ENCODE peak calls at places on chromosomes 5 and 9, in four cellular contexts. D is HepG2, A is K562, J is A549. B is an unnamed sample.
A peak's percentile ranks its signal among the peaks of the same experiment; 100 is the strongest.

GRCh38 chr9:16013826-16014225 is 461.0 kb downstream of the CCDC171 start:
- DNase-seq in J (no peak), D (no peak), A (no peak), B (no peak)

GRCh38 chr5:164747371-164747770 is 1242.0 kb downstream of the MAT2B start:
- DNase-seq in A (no peak), D (no peak), J (no peak), B (no peak)

GRCh38 chr9:129399301-129399990 is 221.4 kb upstream of the IER5L start:
- DNase-seq in D (no peak), J (no peak), A (no peak), B (no peak)

GRCh38 chr5:130532786-130533185 is 628.5 kb downstream of the CHSY3 start:
- DNase-seq in J (no peak), D (no peak), A (no peak), B (no peak)

GRCh38 chr5:15993334-15993733 is 186.3 kb downstream of the MARCHF11 start:
- DNase-seq in D (no peak), J (no peak), A (no peak), B (no peak)

GRCh38 chr5:109304323-109304722 is 105.5 kb downstream of the PJA2 start:
- DNase-seq in A (no peak), J (no peak), D (no peak), B (no peak)

GRCh38 chr9:118305371-118305770 is 601.2 kb downstream of the TLR4 start:
- DNase-seq in A (no peak), D (no peak), J (no peak), B (no peak)

GRCh38 chr5:67879619-67880357 is 335.8 kb upstream of the PIK3R1 start:
- DNase-seq in A (no peak), J (no peak), D (peak; percentile 3), B (no peak)

GRCh38 chr5:88675758-88676636 is 207.0 kb downstream of the MEF2C start:
- DNase-seq in A (no peak), J (peak; percentile 50), D (no peak), B (peak; percentile 83)

GRCh38 chr9:93945400-93946337 is 9.5 kb downstream of the BARX1 start:
- DNase-seq in D (no peak), A (no peak), J (no peak), B (no peak)

DNA sequence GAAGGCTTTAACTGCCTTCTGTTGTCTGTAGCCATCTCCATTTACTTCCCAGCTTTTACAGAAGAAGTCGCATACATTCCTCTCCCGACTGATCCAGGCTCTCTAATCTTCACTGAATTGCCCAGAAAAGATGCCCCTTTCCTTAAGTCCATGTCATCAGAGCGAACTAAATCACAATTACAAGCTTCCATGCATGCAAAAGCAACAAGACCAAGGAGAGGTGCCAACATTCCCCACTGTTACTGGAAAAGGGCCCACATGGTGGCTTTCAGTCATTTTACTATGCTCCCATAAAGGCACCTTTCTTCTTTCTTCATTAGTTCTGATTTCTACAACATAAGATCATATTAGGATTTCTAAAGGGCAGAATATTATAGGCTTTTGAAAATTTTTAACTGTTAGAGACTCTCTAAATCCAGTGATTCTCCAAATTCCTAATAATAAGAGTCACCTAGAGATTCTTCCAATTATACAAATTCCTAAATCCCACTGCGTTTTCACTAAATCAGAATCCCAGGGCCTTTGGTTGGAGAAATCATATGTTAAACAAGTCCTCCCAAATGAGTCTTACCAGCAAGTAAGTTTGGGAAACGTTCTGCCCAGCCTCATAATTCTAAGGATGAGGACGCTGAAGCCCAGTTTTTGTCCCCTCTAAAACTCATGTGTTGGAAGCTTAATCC is 17.0 kb upstream of the ZFR start:
- DNase-seq in D (no peak), J (no peak), A (no peak), B (no peak)
- TF ChIP-seq NR3C1 in D (no peak), J (no peak), A (no peak), B (no peak)

DNA sequence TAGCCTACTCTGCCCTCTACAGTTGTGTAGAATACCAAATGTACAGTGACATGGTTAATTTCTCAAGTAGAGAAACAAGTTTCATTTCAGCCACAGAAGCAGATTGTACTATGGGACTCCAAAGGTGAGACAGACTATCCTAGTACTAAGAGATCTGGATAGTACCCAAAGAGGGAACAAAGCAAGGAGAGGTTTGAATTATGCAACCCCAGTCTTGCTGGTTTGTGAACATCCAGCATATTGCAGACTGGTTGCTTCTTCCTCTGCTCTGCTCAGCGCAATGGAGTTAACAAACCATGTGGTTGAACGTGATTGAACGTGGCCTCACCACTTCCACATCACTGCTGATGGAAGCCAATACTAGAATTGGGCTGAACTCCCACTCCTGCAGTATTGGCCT is 43.3 kb upstream of the ALDOB start:
- DNase-seq in A (no peak), D (no peak), J (no peak), B (no peak)
- TF ChIP-seq NR3C1 in A (no peak), D (no peak), J (no peak), B (no peak)

DNA sequence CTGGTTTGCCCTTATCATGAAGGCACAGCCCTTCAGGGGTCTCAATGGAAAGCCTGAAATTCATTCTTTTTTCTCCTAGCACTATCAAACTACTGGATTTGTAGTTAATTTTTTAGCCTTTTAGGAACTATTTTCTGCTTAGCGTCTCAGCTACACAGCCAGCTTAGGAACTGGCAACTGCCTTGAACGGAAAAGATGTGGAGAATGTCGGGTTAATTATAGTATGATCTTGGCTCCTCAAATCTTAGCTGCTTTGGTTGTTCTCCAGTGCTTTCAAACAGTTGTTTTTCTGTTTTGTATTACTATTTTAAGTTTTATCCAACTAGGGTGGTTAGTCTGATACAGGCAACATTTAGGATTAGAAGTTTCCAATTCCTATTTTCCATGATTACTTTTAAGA is 44.1 kb downstream of the CCNH start:
- DNase-seq in D (no peak), A (no peak), J (no peak), B (no peak)
- TF ChIP-seq NR3C1 in D (no peak), A (no peak), J (no peak), B (no peak)

DNA sequence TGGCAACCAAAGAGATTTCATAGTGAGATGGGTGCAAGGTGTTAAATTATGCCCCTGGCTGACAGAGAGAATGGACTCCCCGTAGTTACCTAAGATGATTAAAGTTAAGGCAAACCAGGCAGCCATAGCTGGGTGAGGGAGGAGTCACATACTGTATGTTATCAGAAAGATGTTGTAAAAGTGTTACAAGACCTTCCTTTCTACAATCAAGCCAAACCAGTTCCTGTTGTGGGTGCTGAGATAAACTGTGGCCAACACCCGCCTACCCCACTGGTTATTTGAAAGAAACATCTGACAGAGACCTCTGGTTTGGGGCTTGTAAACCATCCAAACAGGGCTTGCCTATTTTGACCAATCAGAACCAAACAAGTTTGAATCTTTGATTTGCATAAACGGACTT is 684.7 kb upstream of the NUDT12 start:
- DNase-seq in A (no peak), J (no peak), D (no peak), B (no peak)
- TF ChIP-seq NR3C1 in A (no peak), J (no peak), D (no peak), B (no peak)

GRCh38 chr9:70013598-70014196 is 30.0 kb upstream of the MAMDC2 start:
- DNase-seq in A (no peak), J (no peak), D (no peak), B (no peak)
- TF ChIP-seq NR3C1 in A (no peak), J (no peak), D (no peak), B (no peak)

DNA sequence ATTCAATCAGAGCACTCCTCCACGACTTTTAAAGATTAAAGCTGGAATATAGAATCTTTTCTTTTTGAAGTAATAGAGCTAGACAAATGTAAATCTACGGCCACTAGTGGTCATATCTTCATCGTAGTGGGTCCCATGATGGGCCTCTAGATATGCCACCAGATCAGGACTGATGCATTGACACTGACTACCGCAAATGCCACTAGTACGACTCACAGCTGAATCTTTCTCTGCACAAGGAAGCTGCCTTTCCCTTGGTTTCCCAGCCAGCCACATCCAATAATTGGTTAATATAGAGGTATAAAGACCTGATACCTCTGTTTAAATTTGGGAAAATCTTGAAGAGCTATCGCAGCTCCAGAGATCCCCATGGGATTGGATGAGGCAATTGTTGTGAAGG is 37.8 kb upstream of the ADRB2 start:
- DNase-seq in D (no peak), J (no peak), A (no peak), B (no peak)
- TF ChIP-seq NR3C1 in D (no peak), J (no peak), A (no peak), B (no peak)

GRCh38 chr5:151382576-151382975 is 35.2 kb upstream of the SLC36A2 start:
- DNase-seq in J (no peak), A (no peak), D (no peak), B (no peak)

GRCh38 chr5:151384106-151384505 is 36.7 kb upstream of the SLC36A2 start:
- DNase-seq in A (no peak), J (no peak), D (no peak), B (no peak)

GRCh38 chr5:151378616-151379015 is 31.3 kb upstream of the SLC36A2 start:
- DNase-seq in D (no peak), A (no peak), J (no peak), B (no peak)

GRCh38 chr5:151381899-151382298 is 34.5 kb upstream of the SLC36A2 start:
- DNase-seq in A (no peak), J (no peak), D (no peak), B (no peak)

GRCh38 chr5:151383011-151383410 is 35.7 kb upstream of the SLC36A2 start:
- DNase-seq in D (no peak), J (no peak), A (no peak), B (no peak)
- TF ChIP-seq NR3C1 in D (no peak), J (no peak), A (no peak), B (no peak)

GRCh38 chr5:150175536-150175935 is 9.0 kb downstream of the CDX1 start:
- DNase-seq in D (peak; percentile 62), A (peak; percentile 75), J (peak; percentile 81), B (peak; percentile 70)
- TF ChIP-seq NR3C1 in D (no peak), A (no peak), J (no peak), B (no peak)

B was measured in WTC11.